ENCODE peak calls at places on chromosomes 2 and 18, in eight cellular contexts. One of them, this sample, is unnamed.

GRCh38 chr18:48889981-48890735 is 60.6 kb downstream of the SMAD7 start:
- DNase-seq in heart left ventricle: no peak
- DNase-seq in endothelial cell of umbilical vein: no peak
- DNase-seq in upper lobe of left lung: no peak
- DNase-seq in transverse colon: no peak
- DNase-seq in NB4: no peak
- DNase-seq in body of pancreas: no peak
- DNase-seq in adrenal gland: no peak
- DNase-seq in this sample: no peak

GRCh38 chr18:27094621-27095020 is 90.5 kb downstream of the CHST9 start:
- DNase-seq in heart left ventricle: no peak
- DNase-seq in endothelial cell of umbilical vein: no peak
- DNase-seq in upper lobe of left lung: no peak
- DNase-seq in transverse colon: no peak
- DNase-seq in NB4: no peak
- DNase-seq in body of pancreas: no peak
- DNase-seq in adrenal gland: no peak
- DNase-seq in this sample: no peak

GRCh38 chr2:32746554-32747133 is 118.8 kb downstream of the TTC27 start:
- DNase-seq in heart left ventricle: no peak
- DNase-seq in endothelial cell of umbilical vein: no peak
- DNase-seq in upper lobe of left lung: no peak
- DNase-seq in transverse colon: no peak
- DNase-seq in NB4: no peak
- DNase-seq in body of pancreas: no peak
- DNase-seq in adrenal gland: no peak
- DNase-seq in this sample: no peak

GRCh38 chr2:69948032-69948962 is 13.1 kb downstream of the ASPRV1 start:
- DNase-seq in heart left ventricle: no peak
- DNase-seq in endothelial cell of umbilical vein: no peak
- DNase-seq in upper lobe of left lung: no peak
- DNase-seq in transverse colon: no peak
- DNase-seq in NB4: no peak
- DNase-seq in body of pancreas: no peak
- DNase-seq in adrenal gland: no peak
- DNase-seq in this sample: no peak

GRCh38 chr2:127943186-127943585 is 57.4 kb upstream of the AMMECR1L start:
- DNase-seq in heart left ventricle: no peak
- DNase-seq in endothelial cell of umbilical vein: no peak
- DNase-seq in upper lobe of left lung: no peak
- DNase-seq in transverse colon: no peak
- DNase-seq in NB4: no peak
- DNase-seq in body of pancreas: no peak
- DNase-seq in adrenal gland: no peak
- DNase-seq in this sample: no peak

GRCh38 chr2:129758461-129759185 is 220.8 kb upstream of the RAB6C start:
- DNase-seq in heart left ventricle: no peak
- DNase-seq in endothelial cell of umbilical vein: no peak
- DNase-seq in upper lobe of left lung: peak
- DNase-seq in transverse colon: no peak
- DNase-seq in NB4: peak
- DNase-seq in body of pancreas: no peak
- DNase-seq in adrenal gland: no peak
- DNase-seq in this sample: no peak

GRCh38 chr2:5387421-5387820 is 304.8 kb upstream of the SOX11 start:
- DNase-seq in heart left ventricle: no peak
- DNase-seq in endothelial cell of umbilical vein: no peak
- DNase-seq in upper lobe of left lung: no peak
- DNase-seq in transverse colon: no peak
- DNase-seq in NB4: no peak
- DNase-seq in body of pancreas: no peak
- DNase-seq in adrenal gland: no peak
- DNase-seq in this sample: no peak

GRCh38 chr2:19806131-19806530 is 95.7 kb downstream of the TTC32 start:
- DNase-seq in heart left ventricle: no peak
- DNase-seq in endothelial cell of umbilical vein: no peak
- DNase-seq in upper lobe of left lung: no peak
- DNase-seq in transverse colon: no peak
- DNase-seq in NB4: no peak
- DNase-seq in body of pancreas: no peak
- DNase-seq in adrenal gland: no peak
- DNase-seq in this sample: no peak

GRCh38 chr18:49008716-49009115 is 58.0 kb upstream of the SMAD7 start:
- DNase-seq in heart left ventricle: no peak
- DNase-seq in endothelial cell of umbilical vein: no peak
- DNase-seq in upper lobe of left lung: no peak
- DNase-seq in transverse colon: no peak
- DNase-seq in NB4: no peak
- DNase-seq in body of pancreas: no peak
- DNase-seq in adrenal gland: no peak
- DNase-seq in this sample: no peak

GRCh38 chr2:210956101-210956500 is 399.7 kb downstream of the CPS1 start:
- DNase-seq in heart left ventricle: no peak
- DNase-seq in endothelial cell of umbilical vein: no peak
- DNase-seq in upper lobe of left lung: no peak
- DNase-seq in transverse colon: no peak
- DNase-seq in NB4: no peak
- DNase-seq in body of pancreas: no peak
- DNase-seq in adrenal gland: no peak
- DNase-seq in this sample: no peak

GRCh38 chr18:63152096-63152495 is 167.5 kb downstream of the BCL2 start:
- DNase-seq in heart left ventricle: no peak
- DNase-seq in endothelial cell of umbilical vein: no peak
- DNase-seq in upper lobe of left lung: no peak
- DNase-seq in transverse colon: no peak
- DNase-seq in NB4: no peak
- DNase-seq in body of pancreas: no peak
- DNase-seq in adrenal gland: no peak
- DNase-seq in this sample: no peak

GRCh38 chr2:145777297-145777696 is 1257.4 kb upstream of the ZEB2 start:
- DNase-seq in heart left ventricle: no peak
- DNase-seq in endothelial cell of umbilical vein: no peak
- DNase-seq in upper lobe of left lung: no peak
- DNase-seq in transverse colon: no peak
- DNase-seq in NB4: no peak
- DNase-seq in body of pancreas: no peak
- DNase-seq in adrenal gland: no peak
- DNase-seq in this sample: no peak

GRCh38 chr2:167928434-167928833 is 319.0 kb downstream of the STK39 start:
- DNase-seq in heart left ventricle: no peak
- DNase-seq in endothelial cell of umbilical vein: no peak
- DNase-seq in upper lobe of left lung: no peak
- DNase-seq in transverse colon: no peak
- DNase-seq in NB4: no peak
- DNase-seq in body of pancreas: peak
- DNase-seq in adrenal gland: no peak
- DNase-seq in this sample: no peak

GRCh38 chr2:190110131-190110530 is 47.6 kb upstream of the MSTN start:
- DNase-seq in heart left ventricle: no peak
- DNase-seq in endothelial cell of umbilical vein: peak
- DNase-seq in upper lobe of left lung: no peak
- DNase-seq in transverse colon: no peak
- DNase-seq in NB4: no peak
- DNase-seq in body of pancreas: no peak
- DNase-seq in adrenal gland: no peak
- DNase-seq in this sample: no peak

GRCh38 chr18:50644807-50645206 is 84.9 kb downstream of the MAPK4 start:
- DNase-seq in heart left ventricle: no peak
- DNase-seq in endothelial cell of umbilical vein: no peak
- DNase-seq in upper lobe of left lung: no peak
- DNase-seq in transverse colon: no peak
- DNase-seq in NB4: peak
- DNase-seq in body of pancreas: no peak
- DNase-seq in adrenal gland: no peak
- DNase-seq in this sample: no peak

GRCh38 chr2:219419331-219420197 is 1.4 kb downstream of the DES start:
- DNase-seq in heart left ventricle: no peak
- DNase-seq in endothelial cell of umbilical vein: no peak
- DNase-seq in upper lobe of left lung: no peak
- DNase-seq in transverse colon: no peak
- DNase-seq in NB4: peak
- DNase-seq in body of pancreas: no peak
- DNase-seq in adrenal gland: no peak
- DNase-seq in this sample: no peak
- TF ChIP-seq POLR2A in heart left ventricle: peak
- TF ChIP-seq POLR2A in endothelial cell of umbilical vein: no peak
- TF ChIP-seq POLR2A in upper lobe of left lung: no peak
- TF ChIP-seq POLR2A in transverse colon: no peak
- TF ChIP-seq POLR2A in NB4: peak
- TF ChIP-seq POLR2A in body of pancreas: no peak
- TF ChIP-seq POLR2A in adrenal gland: no peak
- TF ChIP-seq POLR2A in this sample: no peak

GRCh38 chr2:104857262-104858221 is 3.6 kb downstream of the POU3F3 start:
- DNase-seq in heart left ventricle: no peak
- DNase-seq in endothelial cell of umbilical vein: no peak
- DNase-seq in upper lobe of left lung: no peak
- DNase-seq in transverse colon: no peak
- DNase-seq in NB4: no peak
- DNase-seq in body of pancreas: no peak
- DNase-seq in adrenal gland: no peak
- DNase-seq in this sample: no peak
- TF ChIP-seq POLR2A in heart left ventricle: no peak
- TF ChIP-seq POLR2A in endothelial cell of umbilical vein: no peak
- TF ChIP-seq POLR2A in upper lobe of left lung: no peak
- TF ChIP-seq POLR2A in transverse colon: no peak
- TF ChIP-seq POLR2A in NB4: no peak
- TF ChIP-seq POLR2A in body of pancreas: no peak
- TF ChIP-seq POLR2A in adrenal gland: no peak
- TF ChIP-seq POLR2A in this sample: no peak

GRCh38 chr2:73386342-73386868 is 769 bp downstream of the ALMS1 start:
- DNase-seq in heart left ventricle: no peak
- DNase-seq in endothelial cell of umbilical vein: no peak
- DNase-seq in upper lobe of left lung: peak
- DNase-seq in transverse colon: no peak
- DNase-seq in NB4: no peak
- DNase-seq in body of pancreas: no peak
- DNase-seq in adrenal gland: no peak
- DNase-seq in this sample: no peak
- TF ChIP-seq POLR2A in heart left ventricle: no peak
- TF ChIP-seq POLR2A in endothelial cell of umbilical vein: peak
- TF ChIP-seq POLR2A in upper lobe of left lung: no peak
- TF ChIP-seq POLR2A in transverse colon: no peak
- TF ChIP-seq POLR2A in NB4: no peak
- TF ChIP-seq POLR2A in body of pancreas: peak
- TF ChIP-seq POLR2A in adrenal gland: no peak
- TF ChIP-seq POLR2A in this sample: peak

DNA sequence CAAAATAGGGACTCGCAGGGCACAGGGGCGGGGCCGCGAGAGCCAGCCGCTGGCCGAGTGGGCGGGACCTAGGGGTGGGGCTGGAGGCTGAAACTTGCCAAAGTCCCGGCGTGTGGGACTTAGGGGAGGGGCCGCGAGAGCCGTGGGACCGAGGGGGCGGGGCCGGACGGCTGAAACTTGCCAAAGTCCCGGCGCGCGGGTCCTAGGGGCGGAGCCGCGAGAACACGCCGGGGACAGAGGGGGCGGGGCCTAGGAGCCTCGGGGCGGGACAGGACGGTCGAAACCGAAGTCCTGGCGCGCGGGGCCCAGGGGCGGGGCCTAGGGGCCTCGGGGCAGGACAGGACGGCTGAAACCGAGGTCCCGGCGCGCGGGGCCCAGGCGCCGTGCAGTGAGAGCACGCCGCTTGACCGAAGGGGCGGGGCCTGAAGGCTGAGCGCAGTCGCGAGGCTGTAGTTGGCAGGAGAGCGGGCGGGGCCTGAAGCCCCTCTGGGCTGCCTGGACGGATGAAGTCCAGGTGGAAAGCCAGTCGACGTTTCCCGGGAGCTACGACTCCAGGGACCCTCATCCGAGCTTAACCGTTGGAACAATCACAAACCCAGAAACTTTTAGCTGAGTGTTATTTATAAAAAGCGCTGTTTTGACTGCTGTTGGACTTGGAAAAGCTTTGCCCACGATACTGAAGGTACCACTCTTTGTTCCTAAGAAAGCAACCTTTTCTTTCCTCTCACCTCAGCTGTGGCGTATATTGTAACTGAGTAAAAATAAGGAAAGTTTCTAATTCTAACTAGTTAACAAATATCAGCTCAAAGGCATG is 475 bp upstream of the BARD1 start:
- DNase-seq in heart left ventricle: peak
- DNase-seq in endothelial cell of umbilical vein: peak
- DNase-seq in upper lobe of left lung: peak
- DNase-seq in transverse colon: peak
- DNase-seq in NB4: peak
- DNase-seq in body of pancreas: peak
- DNase-seq in adrenal gland: peak
- DNase-seq in this sample: peak
- TF ChIP-seq POLR2A in heart left ventricle: peak
- TF ChIP-seq POLR2A in endothelial cell of umbilical vein: no peak
- TF ChIP-seq POLR2A in upper lobe of left lung: peak
- TF ChIP-seq POLR2A in transverse colon: no peak
- TF ChIP-seq POLR2A in NB4: peak
- TF ChIP-seq POLR2A in body of pancreas: peak
- TF ChIP-seq POLR2A in adrenal gland: no peak
- TF ChIP-seq POLR2A in this sample: peak

DNA sequence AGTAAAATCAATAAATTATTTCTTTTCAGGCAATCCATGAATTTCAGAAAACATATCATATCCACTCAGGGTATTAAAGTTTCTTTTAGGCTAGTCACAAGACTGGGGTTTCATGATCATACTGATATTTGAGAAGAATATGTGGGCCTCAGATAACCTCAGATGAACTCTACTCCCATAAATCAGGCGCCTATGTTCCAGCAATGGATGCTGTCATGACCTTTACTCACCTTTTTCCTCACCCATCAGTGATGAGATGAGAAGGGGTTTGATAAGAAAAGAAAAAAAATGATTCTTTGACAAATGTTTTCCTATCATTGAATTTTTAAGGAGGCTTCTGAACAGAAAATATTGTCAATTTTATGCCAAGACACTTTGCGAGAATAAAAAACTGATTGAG is 309.3 kb upstream of the MAP2 start:
- DNase-seq in heart left ventricle: no peak
- DNase-seq in endothelial cell of umbilical vein: no peak
- DNase-seq in upper lobe of left lung: no peak
- DNase-seq in transverse colon: no peak
- DNase-seq in NB4: no peak
- DNase-seq in body of pancreas: no peak
- DNase-seq in adrenal gland: no peak
- DNase-seq in this sample: no peak
- TF ChIP-seq POLR2A in heart left ventricle: no peak
- TF ChIP-seq POLR2A in endothelial cell of umbilical vein: no peak
- TF ChIP-seq POLR2A in upper lobe of left lung: no peak
- TF ChIP-seq POLR2A in transverse colon: no peak
- TF ChIP-seq POLR2A in NB4: no peak
- TF ChIP-seq POLR2A in body of pancreas: no peak
- TF ChIP-seq POLR2A in adrenal gland: no peak
- TF ChIP-seq POLR2A in this sample: no peak